ENCODE peak calls at places on chromosomes 12 and 14, in nine cellular contexts. W is stimulated activated CD4-positive, alpha-beta T cell treated with anti-CD3 and anti-CD28 coated beads, TNF-alpha, amount 100 ng/mL, for 1 hour; P is SJSA1; Z is pulmonary artery endothelial cell; O is C1 segment of cervical spinal cord; C is HTR-8/SVneo; K is A549; S is B cell; Y is SW 1271. A is an unnamed sample.

GRCh38 chr12:76790564-76791552 is 26.9 kb downstream of the ZDHHC17 start:
- DNase-seq in W (no peak), P (no peak), Z (no peak), O (no peak), C (peak), K (peak), S (no peak), Y (peak), A (no peak)

GRCh38 chr12:53044052-53044581 is 5.7 kb upstream of the TNS2 start:
- DNase-seq in W (no peak), P (no peak), Z (no peak), O (no peak), C (no peak), K (no peak), S (no peak), Y (no peak), A (peak)

GRCh38 chr12:116717466-116718457 is 20.1 kb downstream of the SPRING1 start:
- DNase-seq in W (no peak), P (no peak), Z (no peak), O (peak), C (no peak), K (no peak), S (no peak), Y (no peak), A (peak)

GRCh38 chr12:117045175-117045997 is 53.8 kb downstream of the TESC start:
- DNase-seq in W (no peak), P (no peak), Z (no peak), O (no peak), C (no peak), K (no peak), S (no peak), Y (no peak), A (peak)

GRCh38 chr12:82434392-82434911 is 76.1 kb downstream of the METTL25 start:
- DNase-seq in W (no peak), P (no peak), Z (no peak), O (no peak), C (no peak), K (no peak), S (no peak), Y (no peak), A (no peak)

GRCh38 chr14:52304248-52304904 is 9.7 kb upstream of the PTGER2 start:
- DNase-seq in W (no peak), P (no peak), Z (no peak), O (no peak), C (no peak), K (no peak), S (no peak), Y (no peak), A (no peak)

GRCh38 chr14:50967719-50968266 is 23.5 kb upstream of the PYGL start:
- DNase-seq in W (no peak), P (no peak), Z (no peak), O (no peak), C (no peak), K (no peak), S (no peak), Y (no peak), A (no peak)

GRCh38 chr12:52969828-52970569 is 21.1 kb downstream of the KRT18 start:
- DNase-seq in W (no peak), P (no peak), Z (no peak), O (no peak), C (peak), K (no peak), S (no peak), Y (no peak), A (no peak)

GRCh38 chr14:93163570-93163969 is 21.1 kb downstream of the MOAP1 start:
- DNase-seq in W (no peak), P (no peak), Z (no peak), O (no peak), C (no peak), K (no peak), S (no peak), Y (no peak), A (no peak)

GRCh38 chr12:27577688-27578087 is 53.7 kb downstream of the PPFIBP1 start:
- DNase-seq in W (no peak), P (no peak), Z (no peak), O (no peak), C (no peak), K (no peak), S (no peak), Y (no peak), A (no peak)

GRCh38 chr14:19878029-19878642 is 3.2 kb downstream of the OR4K2 start:
- DNase-seq in W (no peak), P (no peak), Z (no peak), O (no peak), C (peak), K (no peak), S (no peak), Y (peak), A (no peak)

GRCh38 chr14:92263681-92264080 is 59.3 kb upstream of the SLC24A4 start:
- DNase-seq in W (no peak), P (no peak), Z (no peak), O (no peak), C (no peak), K (no peak), S (no peak), Y (no peak), A (no peak)

GRCh38 chr14:96095581-96096476 is 56.7 kb downstream of the C14orf132 start:
- DNase-seq in W (no peak), P (no peak), Z (no peak), O (no peak), C (peak), K (peak), S (no peak), Y (no peak), A (no peak)

GRCh38 chr14:95199298-95199983 is 42.1 kb upstream of the DICER1 start:
- DNase-seq in W (no peak), P (no peak), Z (no peak), O (no peak), C (no peak), K (no peak), S (no peak), Y (no peak), A (no peak)

GRCh38 chr14:91125271-91125661 is 11.4 kb downstream of the DGLUCY start:
- DNase-seq in W (no peak), P (no peak), Z (no peak), O (no peak), C (no peak), K (no peak), S (no peak), Y (no peak), A (no peak)

GRCh38 chr12:98440165-98440581 is 75.2 kb upstream of the TMPO start:
- DNase-seq in W (no peak), P (no peak), Z (peak), O (no peak), C (peak), K (no peak), S (no peak), Y (peak), A (peak)

GRCh38 chr12:6062427-6063378 is 61.8 kb downstream of the VWF start:
- DNase-seq in W (peak), P (peak), Z (no peak), O (peak), C (peak), K (peak), S (no peak), Y (peak), A (peak)

GRCh38 chr14:101595349-101595748 is 34.1 kb downstream of the DIO3 start:
- DNase-seq in W (no peak), P (peak), Z (no peak), O (no peak), C (no peak), K (no peak), S (no peak), Y (no peak), A (no peak)

GRCh38 chr12:26298785-26299621 is 103.6 kb downstream of the SSPN start:
- DNase-seq in W (no peak), P (no peak), Z (no peak), O (no peak), C (peak), K (peak), S (peak), Y (peak), A (no peak)

GRCh38 chr12:105231396-105231795 is 4.6 kb downstream of the APPL2 start:
- DNase-seq in W (no peak), P (peak), Z (no peak), O (no peak), C (no peak), K (no peak), S (no peak), Y (no peak), A (no peak)

GRCh38 chr12:6053541-6053940 is 70.9 kb downstream of the VWF start:
- DNase-seq in W (no peak), P (no peak), Z (no peak), O (no peak), C (no peak), K (no peak), S (no peak), Y (no peak), A (no peak)

GRCh38 chr14:24348186-24348585 is 8.4 kb upstream of the RIPK3 start:
- DNase-seq in W (no peak), P (no peak), Z (no peak), O (no peak), C (no peak), K (no peak), S (no peak), Y (no peak), A (no peak)

GRCh38 chr14:100173353-100173752 is 13.9 kb upstream of the DEGS2 start:
- DNase-seq in W (no peak), P (no peak), Z (no peak), O (no peak), C (no peak), K (no peak), S (no peak), Y (no peak), A (no peak)

GRCh38 chr14:59772252-59772651 is 98.3 kb downstream of the RTN1 start:
- DNase-seq in W (no peak), P (no peak), Z (peak), O (no peak), C (no peak), K (no peak), S (no peak), Y (no peak), A (no peak)

GRCh38 chr12:103657331-103657730 is 70.3 kb downstream of the STAB2 start:
- DNase-seq in W (no peak), P (no peak), Z (no peak), O (no peak), C (no peak), K (no peak), S (no peak), Y (no peak), A (no peak)

GRCh38 chr12:116697305-116698130 is 40.4 kb downstream of the SPRING1 start:
- DNase-seq in W (no peak), P (no peak), Z (no peak), O (no peak), C (peak), K (peak), S (no peak), Y (peak), A (no peak)

GRCh38 chr12:41213648-41214047 is 25.5 kb downstream of the PDZRN4 start:
- DNase-seq in W (no peak), P (no peak), Z (no peak), O (no peak), C (no peak), K (no peak), S (no peak), Y (no peak), A (no peak)

GRCh38 chr12:49198431-49199155 is 9.7 kb upstream of the TUBA1A start:
- DNase-seq in W (no peak), P (peak), Z (peak), O (peak), C (peak), K (no peak), S (no peak), Y (peak), A (peak)

GRCh38 chr12:110957652-110958051 is 37.3 kb upstream of the MYL2 start:
- DNase-seq in W (no peak), P (no peak), Z (no peak), O (no peak), C (no peak), K (no peak), S (no peak), Y (no peak), A (no peak)

GRCh38 chr12:91620949-91621348 is 438.3 kb upstream of the DCN start:
- DNase-seq in W (no peak), P (no peak), Z (no peak), O (no peak), C (no peak), K (no peak), S (no peak), Y (no peak), A (peak)

GRCh38 chr14:28626780-28627179 is 139.8 kb upstream of the FOXG1 start:
- DNase-seq in W (no peak), P (no peak), Z (no peak), O (no peak), C (no peak), K (no peak), S (no peak), Y (no peak), A (no peak)

A was measured in nucleus accumbens.